ENCODE peak calls at places on chromosomes 2 and 18, in four cellular contexts. One of them, this sample, is unnamed.

GRCh38 chr2:202237787-202238233 is 587 bp downstream of the SUMO1 start:
- DNase-seq in activated effector memory CD4-positive, alpha-beta T cell treated with anti-CD3 and anti-CD28 coated beads, Interleukin-2, amount 50 U/mL, for 16 hours: no peak
- DNase-seq in hypothalamus: peak; percentile 15
- DNase-seq in fibroblast of mammary gland: peak; percentile 48
- DNase-seq in this sample: peak; percentile 52

GRCh38 chr2:160417745-160418397 is 75.7 kb downstream of the RBMS1 start:
- DNase-seq in hypothalamus: no peak
- DNase-seq in fibroblast of mammary gland: peak; percentile 94
- DNase-seq in activated effector memory CD4-positive, alpha-beta T cell treated with anti-CD3 and anti-CD28 coated beads, Interleukin-2, amount 50 U/mL, for 16 hours: no peak
- DNase-seq in this sample: peak; percentile 97

GRCh38 chr2:235859651-235860050 is 308.5 kb downstream of the GBX2 start:
- DNase-seq in activated effector memory CD4-positive, alpha-beta T cell treated with anti-CD3 and anti-CD28 coated beads, Interleukin-2, amount 50 U/mL, for 16 hours: peak; percentile 52
- DNase-seq in fibroblast of mammary gland: no peak
- DNase-seq in hypothalamus: no peak
- DNase-seq in this sample: peak; percentile 33

GRCh38 chr2:63040586-63040985 is 10.0 kb upstream of the OTX1 start:
- DNase-seq in hypothalamus: no peak
- DNase-seq in activated effector memory CD4-positive, alpha-beta T cell treated with anti-CD3 and anti-CD28 coated beads, Interleukin-2, amount 50 U/mL, for 16 hours: no peak
- DNase-seq in fibroblast of mammary gland: no peak
- DNase-seq in this sample: no peak

GRCh38 chr18:38459595-38459994 is 894.0 kb upstream of the CELF4 start:
- DNase-seq in fibroblast of mammary gland: no peak
- DNase-seq in activated effector memory CD4-positive, alpha-beta T cell treated with anti-CD3 and anti-CD28 coated beads, Interleukin-2, amount 50 U/mL, for 16 hours: no peak
- DNase-seq in hypothalamus: no peak
- DNase-seq in this sample: no peak

GRCh38 chr2:128305555-128306080 is 13.1 kb downstream of the HS6ST1 start:
- DNase-seq in fibroblast of mammary gland: peak; percentile 65
- DNase-seq in hypothalamus: no peak
- DNase-seq in activated effector memory CD4-positive, alpha-beta T cell treated with anti-CD3 and anti-CD28 coated beads, Interleukin-2, amount 50 U/mL, for 16 hours: no peak
- DNase-seq in this sample: no peak

GRCh38 chr2:100358554-100358953 is 36.3 kb upstream of the LONRF2 start:
- DNase-seq in activated effector memory CD4-positive, alpha-beta T cell treated with anti-CD3 and anti-CD28 coated beads, Interleukin-2, amount 50 U/mL, for 16 hours: no peak
- DNase-seq in fibroblast of mammary gland: no peak
- DNase-seq in hypothalamus: no peak
- DNase-seq in this sample: no peak

GRCh38 chr18:6221602-6222014 is 193.1 kb downstream of the L3MBTL4 start:
- DNase-seq in hypothalamus: no peak
- DNase-seq in fibroblast of mammary gland: no peak
- DNase-seq in activated effector memory CD4-positive, alpha-beta T cell treated with anti-CD3 and anti-CD28 coated beads, Interleukin-2, amount 50 U/mL, for 16 hours: no peak
- DNase-seq in this sample: no peak

GRCh38 chr18:47735041-47735440 is 195.4 kb downstream of the SMAD2 start:
- DNase-seq in hypothalamus: no peak
- DNase-seq in activated effector memory CD4-positive, alpha-beta T cell treated with anti-CD3 and anti-CD28 coated beads, Interleukin-2, amount 50 U/mL, for 16 hours: peak; percentile 22
- DNase-seq in fibroblast of mammary gland: no peak
- DNase-seq in this sample: no peak

GRCh38 chr2:64655873-64656272 is 2.2 kb upstream of the SERTAD2 start:
- DNase-seq in hypothalamus: no peak
- DNase-seq in fibroblast of mammary gland: no peak
- DNase-seq in activated effector memory CD4-positive, alpha-beta T cell treated with anti-CD3 and anti-CD28 coated beads, Interleukin-2, amount 50 U/mL, for 16 hours: no peak
- DNase-seq in this sample: no peak

GRCh38 chr2:48605482-48606175 is 12.0 kb upstream of the GTF2A1L start:
- DNase-seq in hypothalamus: no peak
- DNase-seq in activated effector memory CD4-positive, alpha-beta T cell treated with anti-CD3 and anti-CD28 coated beads, Interleukin-2, amount 50 U/mL, for 16 hours: no peak
- DNase-seq in fibroblast of mammary gland: no peak
- DNase-seq in this sample: no peak

GRCh38 chr2:9984861-9985480 is 33.5 kb downstream of the GRHL1 start:
- DNase-seq in fibroblast of mammary gland: peak; percentile 50
- DNase-seq in hypothalamus: no peak
- DNase-seq in activated effector memory CD4-positive, alpha-beta T cell treated with anti-CD3 and anti-CD28 coated beads, Interleukin-2, amount 50 U/mL, for 16 hours: no peak
- DNase-seq in this sample: peak; percentile 65

GRCh38 chr2:42169869-42170465 is 814 bp downstream of the EML4 start:
- DNase-seq in activated effector memory CD4-positive, alpha-beta T cell treated with anti-CD3 and anti-CD28 coated beads, Interleukin-2, amount 50 U/mL, for 16 hours: peak; percentile 65
- DNase-seq in hypothalamus: no peak
- DNase-seq in fibroblast of mammary gland: no peak
- DNase-seq in this sample: peak; percentile 28

GRCh38 chr2:191244350-191244749 is 854 bp upstream of the MYO1B start:
- DNase-seq in fibroblast of mammary gland: no peak
- DNase-seq in hypothalamus: no peak
- DNase-seq in activated effector memory CD4-positive, alpha-beta T cell treated with anti-CD3 and anti-CD28 coated beads, Interleukin-2, amount 50 U/mL, for 16 hours: no peak
- DNase-seq in this sample: no peak